ENCODE peak calls at places on chromosomes 4 and X, in ten cellular contexts. One of them, this sample, is unnamed. For H3K9me2, the result is how much of the 10 kb centered on the place peaks cover.

GRCh38 chrX:143664302-143664701 is 28.4 kb upstream of the SLITRK4 start:
- DNase-seq in PC-9: no peak
- DNase-seq in MM.1S: peak
- DNase-seq in HCT116: no peak
- DNase-seq in OCI-LY7: peak
- DNase-seq in GM23248: peak
- DNase-seq in GM23338: peak
- DNase-seq in PC-3: peak
- DNase-seq in hepatocyte: peak
- DNase-seq in Karpas-422: peak
- DNase-seq in this sample: peak

GRCh38 chr4:160880186-160880585 is 1283.6 kb downstream of the FSTL5 start:
- DNase-seq in PC-9: no peak
- DNase-seq in MM.1S: no peak
- DNase-seq in HCT116: no peak
- DNase-seq in OCI-LY7: no peak
- DNase-seq in GM23248: no peak
- DNase-seq in GM23338: no peak
- DNase-seq in PC-3: no peak
- DNase-seq in hepatocyte: no peak
- DNase-seq in Karpas-422: no peak
- DNase-seq in this sample: no peak

GRCh38 chr4:74397748-74398426 is 32.9 kb downstream of the EREG start:
- DNase-seq in PC-9: no peak
- DNase-seq in MM.1S: peak
- DNase-seq in HCT116: no peak
- DNase-seq in OCI-LY7: no peak
- DNase-seq in GM23248: peak
- DNase-seq in GM23338: no peak
- DNase-seq in PC-3: peak
- DNase-seq in hepatocyte: no peak
- DNase-seq in Karpas-422: peak
- DNase-seq in this sample: no peak

GRCh38 chr4:169236901-169237626 is 33.7 kb downstream of the SH3RF1 start:
- DNase-seq in PC-9: no peak
- DNase-seq in MM.1S: no peak
- DNase-seq in HCT116: no peak
- DNase-seq in OCI-LY7: no peak
- DNase-seq in GM23248: no peak
- DNase-seq in GM23338: no peak
- DNase-seq in PC-3: no peak
- DNase-seq in hepatocyte: no peak
- DNase-seq in Karpas-422: no peak
- DNase-seq in this sample: no peak

GRCh38 chr4:109005523-109005922 is 242.7 kb upstream of the ETNPPL start:
- DNase-seq in PC-9: no peak
- DNase-seq in MM.1S: no peak
- DNase-seq in HCT116: no peak
- DNase-seq in OCI-LY7: no peak
- DNase-seq in GM23248: peak
- DNase-seq in GM23338: no peak
- DNase-seq in PC-3: peak
- DNase-seq in hepatocyte: no peak
- DNase-seq in Karpas-422: no peak
- DNase-seq in this sample: no peak

GRCh38 chr4:174340714-174341113 is 57.0 kb downstream of the CEP44 start:
- DNase-seq in PC-9: no peak
- DNase-seq in MM.1S: no peak
- DNase-seq in HCT116: no peak
- DNase-seq in OCI-LY7: no peak
- DNase-seq in GM23248: peak
- DNase-seq in GM23338: no peak
- DNase-seq in PC-3: peak
- DNase-seq in hepatocyte: no peak
- DNase-seq in Karpas-422: no peak
- DNase-seq in this sample: no peak

GRCh38 chr4:125191252-125191651 is 123.5 kb upstream of the FAT4 start:
- DNase-seq in PC-9: no peak
- DNase-seq in MM.1S: no peak
- DNase-seq in HCT116: no peak
- DNase-seq in OCI-LY7: no peak
- DNase-seq in GM23248: peak
- DNase-seq in GM23338: no peak
- DNase-seq in PC-3: peak
- DNase-seq in hepatocyte: no peak
- DNase-seq in Karpas-422: no peak
- DNase-seq in this sample: no peak

GRCh38 chrX:130887392-130887791 is 15.6 kb downstream of the ENOX2 start:
- DNase-seq in PC-9: no peak
- DNase-seq in MM.1S: no peak
- DNase-seq in HCT116: no peak
- DNase-seq in OCI-LY7: no peak
- DNase-seq in GM23248: no peak
- DNase-seq in GM23338: no peak
- DNase-seq in PC-3: no peak
- DNase-seq in hepatocyte: no peak
- DNase-seq in Karpas-422: no peak
- DNase-seq in this sample: no peak

GRCh38 chrX:111410451-111410850 is 1.5 kb downstream of the DCX start:
- DNase-seq in PC-9: no peak
- DNase-seq in MM.1S: no peak
- DNase-seq in HCT116: no peak
- DNase-seq in OCI-LY7: no peak
- DNase-seq in GM23248: no peak
- DNase-seq in GM23338: no peak
- DNase-seq in PC-3: no peak
- DNase-seq in hepatocyte: no peak
- DNase-seq in Karpas-422: no peak
- DNase-seq in this sample: peak

DNA sequence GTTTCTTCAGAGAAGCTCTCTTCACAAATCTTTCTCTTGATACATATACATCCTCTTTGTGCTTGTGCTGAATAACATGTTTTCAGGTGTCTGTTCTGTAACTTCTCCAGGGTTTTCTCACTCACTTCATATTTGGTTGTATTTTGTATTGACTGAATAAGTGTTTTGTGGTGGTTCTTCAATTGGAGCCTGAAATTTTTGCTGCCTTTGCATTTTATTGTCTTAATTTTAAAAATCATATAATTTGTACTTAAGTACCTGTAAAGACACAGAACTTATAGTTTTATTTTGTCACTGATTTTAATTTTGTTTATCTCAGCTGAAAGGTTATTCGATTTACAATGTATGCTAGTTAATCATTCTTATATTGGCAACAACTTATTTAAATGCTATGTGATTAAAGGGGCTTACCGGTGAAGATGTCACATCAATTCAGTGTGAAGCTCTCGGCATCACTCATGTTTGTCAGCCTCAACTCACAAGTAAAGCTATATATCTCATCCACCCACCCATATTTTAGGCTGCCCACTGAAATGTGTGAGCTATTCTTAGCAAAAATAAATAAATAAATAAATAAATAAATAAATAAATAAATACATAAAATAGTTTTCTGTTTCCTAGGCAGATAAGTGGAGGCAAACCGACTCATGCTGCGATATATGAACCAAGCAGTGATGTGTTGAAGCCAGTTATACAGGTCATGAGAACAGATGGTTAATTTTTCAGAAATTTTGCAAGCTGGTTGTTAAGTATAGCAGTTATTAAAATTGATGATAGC is 76.4 kb upstream of the FSTL5 start:
- DNase-seq in PC-9: no peak
- DNase-seq in MM.1S: no peak
- DNase-seq in HCT116: no peak
- DNase-seq in OCI-LY7: no peak
- DNase-seq in GM23248: no peak
- DNase-seq in GM23338: no peak
- DNase-seq in PC-3: no peak
- DNase-seq in hepatocyte: no peak
- DNase-seq in Karpas-422: no peak
- DNase-seq in this sample: no peak
- H3K9me2 ChIP-seq in PC-9: under half
- H3K9me2 ChIP-seq in MM.1S: under half
- H3K9me2 ChIP-seq in HCT116: under half
- H3K9me2 ChIP-seq in OCI-LY7: under half
- H3K9me2 ChIP-seq in GM23248: under half
- H3K9me2 ChIP-seq in GM23338: under half
- H3K9me2 ChIP-seq in PC-3: under half
- H3K9me2 ChIP-seq in hepatocyte: under half
- H3K9me2 ChIP-seq in Karpas-422: under half
- H3K9me2 ChIP-seq in this sample: under half

GRCh38 chrX:35665311-35665710 is 132.8 kb upstream of the MAGEB16 start:
- DNase-seq in PC-9: no peak
- DNase-seq in MM.1S: no peak
- DNase-seq in HCT116: no peak
- DNase-seq in OCI-LY7: no peak
- DNase-seq in GM23248: no peak
- DNase-seq in GM23338: no peak
- DNase-seq in PC-3: peak
- DNase-seq in hepatocyte: no peak
- DNase-seq in Karpas-422: no peak
- DNase-seq in this sample: no peak
- H3K9me2 ChIP-seq in PC-9: under half
- H3K9me2 ChIP-seq in MM.1S: under half
- H3K9me2 ChIP-seq in HCT116: under half
- H3K9me2 ChIP-seq in OCI-LY7: under half
- H3K9me2 ChIP-seq in GM23248: under half
- H3K9me2 ChIP-seq in GM23338: under half
- H3K9me2 ChIP-seq in PC-3: under half
- H3K9me2 ChIP-seq in hepatocyte: under half
- H3K9me2 ChIP-seq in Karpas-422: under half
- H3K9me2 ChIP-seq in this sample: under half

GRCh38 chrX:27491397-27491796 is 28.3 kb upstream of the PPP4R3C start:
- DNase-seq in PC-9: no peak
- DNase-seq in MM.1S: no peak
- DNase-seq in HCT116: no peak
- DNase-seq in OCI-LY7: no peak
- DNase-seq in GM23248: no peak
- DNase-seq in GM23338: no peak
- DNase-seq in PC-3: no peak
- DNase-seq in hepatocyte: no peak
- DNase-seq in Karpas-422: no peak
- DNase-seq in this sample: no peak
- H3K9me2 ChIP-seq in PC-9: under half
- H3K9me2 ChIP-seq in MM.1S: under half
- H3K9me2 ChIP-seq in HCT116: under half
- H3K9me2 ChIP-seq in OCI-LY7: under half
- H3K9me2 ChIP-seq in GM23248: under half
- H3K9me2 ChIP-seq in GM23338: under half
- H3K9me2 ChIP-seq in PC-3: under half
- H3K9me2 ChIP-seq in hepatocyte: under half
- H3K9me2 ChIP-seq in Karpas-422: under half
- H3K9me2 ChIP-seq in this sample: under half

DNA sequence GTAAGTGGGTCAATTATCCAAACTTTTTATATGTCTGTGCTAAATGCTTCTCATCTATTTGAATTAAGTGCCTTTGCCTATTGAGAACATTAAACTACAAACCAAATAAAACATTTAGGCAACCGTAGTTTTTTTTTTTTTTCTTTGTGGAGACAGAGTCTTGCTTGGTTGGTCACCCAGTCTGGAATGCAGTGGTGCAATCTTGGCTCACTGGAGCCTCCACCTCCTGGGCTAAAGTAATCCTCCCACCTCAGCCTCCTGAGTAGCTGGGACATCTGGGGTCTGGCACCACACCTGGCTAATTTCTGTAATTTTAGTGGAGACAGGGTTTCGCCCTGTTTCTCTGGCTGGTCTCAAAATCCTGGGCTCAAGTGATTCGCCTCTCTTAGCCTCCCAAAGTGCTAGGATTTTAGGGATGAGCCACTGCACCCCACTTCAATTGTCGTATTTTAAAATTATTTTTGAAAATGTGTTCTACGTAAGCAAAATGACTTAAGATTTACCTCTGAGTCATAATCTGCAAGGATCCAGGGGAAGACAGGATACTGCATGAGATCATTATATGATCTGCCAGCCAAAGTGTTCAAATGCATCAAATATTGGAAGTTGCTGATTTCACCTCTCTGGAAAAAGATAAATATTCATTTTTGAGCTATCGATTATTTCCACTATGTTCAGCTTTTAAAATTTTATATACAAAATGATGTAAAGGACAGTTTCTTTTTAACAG is 125.6 kb downstream of the CDS1 start:
- DNase-seq in PC-9: no peak
- DNase-seq in MM.1S: no peak
- DNase-seq in HCT116: no peak
- DNase-seq in OCI-LY7: no peak
- DNase-seq in GM23248: peak
- DNase-seq in GM23338: no peak
- DNase-seq in PC-3: no peak
- DNase-seq in hepatocyte: no peak
- DNase-seq in Karpas-422: no peak
- DNase-seq in this sample: no peak
- H3K9me2 ChIP-seq in PC-9: under half
- H3K9me2 ChIP-seq in MM.1S: under half
- H3K9me2 ChIP-seq in HCT116: under half
- H3K9me2 ChIP-seq in OCI-LY7: under half
- H3K9me2 ChIP-seq in GM23248: under half
- H3K9me2 ChIP-seq in GM23338: under half
- H3K9me2 ChIP-seq in PC-3: under half
- H3K9me2 ChIP-seq in hepatocyte: under half
- H3K9me2 ChIP-seq in Karpas-422: under half
- H3K9me2 ChIP-seq in this sample: under half

GRCh38 chrX:129659861-129660260 is 5.1 kb upstream of the APLN start:
- DNase-seq in PC-9: no peak
- DNase-seq in MM.1S: no peak
- DNase-seq in HCT116: no peak
- DNase-seq in OCI-LY7: no peak
- DNase-seq in GM23248: no peak
- DNase-seq in GM23338: no peak
- DNase-seq in PC-3: no peak
- DNase-seq in hepatocyte: no peak
- DNase-seq in Karpas-422: no peak
- DNase-seq in this sample: no peak

GRCh38 chrX:129659137-129659536 is 4.4 kb upstream of the APLN start:
- DNase-seq in PC-9: no peak
- DNase-seq in MM.1S: no peak
- DNase-seq in HCT116: no peak
- DNase-seq in OCI-LY7: no peak
- DNase-seq in GM23248: peak
- DNase-seq in GM23338: no peak
- DNase-seq in PC-3: peak
- DNase-seq in hepatocyte: no peak
- DNase-seq in Karpas-422: no peak
- DNase-seq in this sample: no peak

GRCh38 chrX:129663171-129663570 is 8.4 kb upstream of the APLN start:
- DNase-seq in PC-9: no peak
- DNase-seq in MM.1S: no peak
- DNase-seq in HCT116: no peak
- DNase-seq in OCI-LY7: no peak
- DNase-seq in GM23248: no peak
- DNase-seq in GM23338: no peak
- DNase-seq in PC-3: no peak
- DNase-seq in hepatocyte: no peak
- DNase-seq in Karpas-422: no peak
- DNase-seq in this sample: no peak

GRCh38 chrX:129658429-129658828 is 3.7 kb upstream of the APLN start:
- DNase-seq in PC-9: no peak
- DNase-seq in MM.1S: no peak
- DNase-seq in HCT116: no peak
- DNase-seq in OCI-LY7: no peak
- DNase-seq in GM23248: no peak
- DNase-seq in GM23338: no peak
- DNase-seq in PC-3: no peak
- DNase-seq in hepatocyte: no peak
- DNase-seq in Karpas-422: no peak
- DNase-seq in this sample: no peak

GRCh38 chrX:129661369-129661768 is 6.6 kb upstream of the APLN start:
- DNase-seq in PC-9: no peak
- DNase-seq in MM.1S: no peak
- DNase-seq in HCT116: no peak
- DNase-seq in OCI-LY7: no peak
- DNase-seq in GM23248: no peak
- DNase-seq in GM23338: no peak
- DNase-seq in PC-3: peak
- DNase-seq in hepatocyte: no peak
- DNase-seq in Karpas-422: no peak
- DNase-seq in this sample: no peak
- H3K9me2 ChIP-seq in PC-9: under half
- H3K9me2 ChIP-seq in MM.1S: under half
- H3K9me2 ChIP-seq in HCT116: under half
- H3K9me2 ChIP-seq in OCI-LY7: under half
- H3K9me2 ChIP-seq in GM23248: under half
- H3K9me2 ChIP-seq in GM23338: under half
- H3K9me2 ChIP-seq in PC-3: under half
- H3K9me2 ChIP-seq in hepatocyte: under half
- H3K9me2 ChIP-seq in Karpas-422: under half
- H3K9me2 ChIP-seq in this sample: under half